ENCODE peak calls at places on chromosomes 2 and 18, in nine cellular contexts. J, L, M, I, Y, Z, V, T and G are unnamed samples.

GRCh38 chr2:9099341-9099751 is 95.9 kb upstream of the MBOAT2 start:
- DNase-seq in J (no peak), L (peak), M (no peak), I (no peak), Y (no peak), Z (no peak), V (peak), T (no peak), G (peak)

GRCh38 chr2:24594283-24594682 is 103.2 kb downstream of the NCOA1 start:
- DNase-seq in J (no peak), L (no peak), M (no peak), I (no peak), Y (no peak), Z (no peak), V (no peak), T (no peak), G (no peak)

GRCh38 chr18:28802546-28802945 is 625.6 kb upstream of the CDH2 start:
- DNase-seq in J (no peak), L (no peak), M (no peak), I (no peak), Y (no peak), Z (no peak), V (peak), T (no peak), G (no peak)

GRCh38 chr2:119222213-119222612 is 1.4 kb upstream of the STEAP3 start:
- DNase-seq in J (no peak), L (no peak), M (no peak), I (no peak), Y (no peak), Z (no peak), V (no peak), T (no peak), G (no peak)

GRCh38 chr2:241128266-241128665 is 21.0 kb downstream of the PASK start:
- DNase-seq in J (no peak), L (no peak), M (no peak), I (no peak), Y (no peak), Z (no peak), V (no peak), T (no peak), G (no peak)

GRCh38 chr2:25202290-25202689 is 33.9 kb upstream of the POMC start:
- DNase-seq in J (no peak), L (no peak), M (no peak), I (no peak), Y (no peak), Z (no peak), V (no peak), T (no peak), G (no peak)

GRCh38 chr18:48775372-48776160 is 175.2 kb downstream of the SMAD7 start:
- DNase-seq in J (no peak), L (no peak), M (no peak), I (no peak), Y (no peak), Z (no peak), V (no peak), T (no peak), G (no peak)

GRCh38 chr2:159094173-159094737 is 125.8 kb downstream of the TANC1 start:
- DNase-seq in J (no peak), L (no peak), M (no peak), I (no peak), Y (no peak), Z (no peak), V (peak), T (no peak), G (peak)

GRCh38 chr2:150909613-150910012 is 352.1 kb downstream of the RBM43 start:
- DNase-seq in J (no peak), L (no peak), M (no peak), I (no peak), Y (no peak), Z (no peak), V (no peak), T (no peak), G (no peak)

GRCh38 chr18:11096839-11097750 is 52.3 kb downstream of the PIEZO2 start:
- DNase-seq in J (no peak), L (no peak), M (no peak), I (no peak), Y (no peak), Z (no peak), V (no peak), T (no peak), G (no peak)

GRCh38 chr18:66377291-66377690 is 226.6 kb downstream of the CDH19 start:
- DNase-seq in J (no peak), L (no peak), M (no peak), I (no peak), Y (no peak), Z (no peak), V (no peak), T (no peak), G (no peak)